ENCODE peak calls at places on chromosomes 16 and 17, in four cellular contexts. E is HCT116, Q is aorta, L is SK-N-SH. M is an unnamed sample.

GRCh38 chr16:86819523-86819887 is 241.2 kb downstream of the FOXL1 start:
- DNase-seq in L (no peak), E (no peak), Q (no peak), M (no peak)

GRCh38 chr16:81073560-81074330 is 3.3 kb downstream of the C16orf46 start:
- DNase-seq in E (no peak), Q (no peak), L (no peak), M (no peak)

GRCh38 chr17:28554565-28554964 is 2.1 kb upstream of the UNC119 start:
- DNase-seq in L (no peak), E (no peak), Q (no peak), M (no peak)

GRCh38 chr17:48335858-48336500 is 94.0 kb downstream of the SKAP1 start:
- DNase-seq in E (peak; percentile 78), Q (no peak), L (peak; percentile 34), M (no peak)

GRCh38 chr17:78132086-78132676 is 1.6 kb downstream of the TMC8 start:
- DNase-seq in E (no peak), Q (peak; percentile 54), L (no peak), M (no peak)

GRCh38 chr17:78318843-78319242 is 41.0 kb downstream of the SOCS3 start:
- DNase-seq in E (no peak), Q (no peak), L (peak; percentile 54), M (no peak)

GRCh38 chr17:36816889-36817288 is 120.4 kb upstream of the LHX1 start:
- DNase-seq in Q (no peak), E (no peak), L (no peak), M (no peak)

GRCh38 chr16:10552998-10553491 is 27.4 kb downstream of the EMP2 start:
- DNase-seq in E (no peak), L (peak; percentile 37), Q (peak; percentile 79), M (peak; percentile 31)

GRCh38 chr16:61277849-61278248 is 758.4 kb downstream of the CDH8 start:
- DNase-seq in E (no peak), L (no peak), Q (no peak), M (no peak)

GRCh38 chr17:20010099-20010863 is 1.1 kb downstream of the SPECC1 start:
- DNase-seq in L (peak; percentile 64), Q (peak; percentile 65), E (peak; percentile 54), M (no peak)

GRCh38 chr17:81090361-81091133 is 55.6 kb downstream of the BAIAP2 start:
- DNase-seq in L (peak; percentile 83), Q (peak; percentile 82), E (no peak), M (no peak)

GRCh38 chr16:75058815-75059214 is 57.8 kb downstream of the LDHD start:
- DNase-seq in Q (no peak), E (no peak), L (no peak), M (no peak)

GRCh38 chr17:181213-182163 is at the start of gene DOC2B:
- DNase-seq in Q (no peak), L (peak; percentile 93), E (peak; percentile 40), M (no peak)

GRCh38 chr17:64406321-64407200 is 15.9 kb upstream of the PECAM1 start:
- DNase-seq in E (no peak), L (no peak), Q (no peak), M (no peak)

GRCh38 chr17:81961087-81961514 is at the start of gene NOTUM:
- DNase-seq in L (peak; percentile 90), Q (no peak), E (no peak), M (no peak)

GRCh38 chr16:66085651-66086050 is 280.8 kb upstream of the CDH5 start:
- DNase-seq in E (no peak), Q (no peak), L (no peak), M (no peak)

GRCh38 chr17:80888276-80889160 is 103.1 kb upstream of the CHMP6 start:
- DNase-seq in L (no peak), E (no peak), Q (no peak), M (no peak)

GRCh38 chr17:41536741-41537613 is 8.9 kb upstream of the KRT19 start:
- DNase-seq in Q (peak; percentile 21), E (no peak), L (no peak), M (no peak)

GRCh38 chr16:30951193-30951592 is 2.3 kb downstream of the ORAI3 start:
- DNase-seq in E (no peak), Q (no peak), L (no peak), M (no peak)

GRCh38 chr17:19769946-19770652 is 22.0 kb upstream of the ALDH3A1 start:
- DNase-seq in L (no peak), Q (no peak), E (no peak), M (no peak)

GRCh38 chr17:56694825-56695224 is 101.3 kb downstream of the NOG start:
- DNase-seq in E (no peak), L (no peak), Q (no peak), M (no peak)

GRCh38 chr17:38415250-38416194 is 12.7 kb upstream of the ARHGAP23 start:
- DNase-seq in L (no peak), E (peak; percentile 23), Q (no peak), M (no peak)

GRCh38 chr16:49763826-49764225 is 92.1 kb downstream of the ZNF423 start:
- DNase-seq in E (no peak), L (no peak), Q (no peak), M (no peak)

GRCh38 chr16:72923757-72924156 is 124.2 kb downstream of the ZFHX3 start:
- DNase-seq in L (no peak), Q (no peak), E (no peak), M (no peak)

GRCh38 chr17:8470447-8471047 is 34.9 kb downstream of the NDEL1 start:
- DNase-seq in E (no peak), Q (peak; percentile 73), L (no peak), M (no peak)

GRCh38 chr17:74852237-74853047 is 7.2 kb downstream of the GRIN2C start:
- DNase-seq in Q (no peak), L (peak; percentile 81), E (peak; percentile 27), M (peak; percentile 75)

GRCh38 chr17:35254107-35254802 is 11.4 kb downstream of the SLFN5 start:
- DNase-seq in E (peak; percentile 42), L (no peak), Q (peak; percentile 69), M (no peak)

GRCh38 chr17:50523208-50523607 is 9.3 kb upstream of the EPN3 start:
- DNase-seq in Q (no peak), L (no peak), E (no peak), M (no peak)

GRCh38 chr16:14420721-14421488 is 209.2 kb downstream of the PARN start:
- DNase-seq in E (no peak), L (no peak), Q (peak; percentile 36), M (no peak)

DNA sequence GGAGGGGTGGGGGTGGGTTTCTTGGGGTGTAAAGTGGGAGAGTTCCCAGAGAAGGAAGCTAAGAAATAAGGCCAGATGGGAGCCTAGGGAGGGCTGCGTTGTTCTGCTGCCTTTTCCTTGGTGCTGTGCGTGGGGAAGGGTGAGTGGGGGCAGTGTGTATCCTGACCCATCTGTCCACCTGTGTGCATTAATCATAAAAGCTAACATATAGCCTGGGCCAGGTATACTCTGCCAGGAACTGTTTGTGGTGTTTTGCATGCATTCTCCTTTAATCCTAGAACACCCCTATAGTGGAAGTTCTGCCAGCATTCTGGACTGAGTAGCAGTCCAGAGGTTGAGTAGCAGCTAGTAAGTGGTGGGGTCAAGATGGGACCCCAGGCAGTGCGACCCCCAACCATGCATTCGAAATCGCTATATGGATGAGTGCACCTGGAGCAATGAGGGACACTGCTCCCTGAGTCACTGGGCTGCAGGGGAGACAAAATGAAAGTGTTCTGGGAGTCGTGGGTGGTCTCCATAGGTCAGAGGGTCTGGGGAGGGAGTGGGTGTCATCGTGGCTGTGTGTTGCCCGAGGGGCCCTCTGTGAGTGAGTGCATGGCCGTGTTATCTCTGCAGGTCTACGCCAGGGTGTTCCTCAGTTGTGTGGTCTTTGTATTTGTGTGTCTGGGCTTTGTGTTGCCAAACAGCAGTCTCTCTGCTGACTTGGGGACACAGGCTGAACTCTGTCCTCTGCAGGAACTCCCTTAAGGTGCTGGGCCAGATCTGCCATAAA is 1.3 kb downstream of the ERBB2 start:
- DNase-seq in E (no peak), L (no peak), Q (peak; percentile 19), M (no peak)
- H3K4me1 ChIP-seq in E (peaks cover 58% of the 10 kb centered on the region), L (no peaks in the 10 kb centered on the region), Q (no peaks in the 10 kb centered on the region), M (peaks cover 22% of the 10 kb centered on the region)

GRCh38 chr17:13350466-13350865 is 251.3 kb downstream of the HS3ST3A1 start:
- DNase-seq in Q (no peak), L (no peak), E (no peak), M (no peak)

GRCh38 chr17:13351046-13351445 is 250.7 kb downstream of the HS3ST3A1 start:
- DNase-seq in L (no peak), E (no peak), Q (no peak), M (no peak)

GRCh38 chr17:13346081-13346533 is 255.6 kb downstream of the HS3ST3A1 start:
- DNase-seq in E (no peak), Q (no peak), L (no peak), M (no peak)

GRCh38 chr17:13346996-13347762 is 254.6 kb downstream of the HS3ST3A1 start:
- DNase-seq in E (peak; percentile 87), L (no peak), Q (no peak), M (no peak)

GRCh38 chr17:13346592-13346991 is 255.1 kb downstream of the HS3ST3A1 start:
- DNase-seq in Q (no peak), L (no peak), E (no peak), M (no peak)
- H3K27ac ChIP-seq in Q (no peak overlapping the region), L (no peak overlapping the region), E (peak overlapping the region; percentile 67), M (no peak overlapping the region)

GRCh38 chr16:56607675-56608042 is 725 bp upstream of the MT2A start:
- DNase-seq in L (no peak), E (no peak), Q (no peak), M (no peak)
- H3K4me3 ChIP-seq in L (peak overlapping the region; percentile 13), E (peak overlapping the region; percentile 85), Q (no peak overlapping the region), M (no peak overlapping the region)

DNA sequence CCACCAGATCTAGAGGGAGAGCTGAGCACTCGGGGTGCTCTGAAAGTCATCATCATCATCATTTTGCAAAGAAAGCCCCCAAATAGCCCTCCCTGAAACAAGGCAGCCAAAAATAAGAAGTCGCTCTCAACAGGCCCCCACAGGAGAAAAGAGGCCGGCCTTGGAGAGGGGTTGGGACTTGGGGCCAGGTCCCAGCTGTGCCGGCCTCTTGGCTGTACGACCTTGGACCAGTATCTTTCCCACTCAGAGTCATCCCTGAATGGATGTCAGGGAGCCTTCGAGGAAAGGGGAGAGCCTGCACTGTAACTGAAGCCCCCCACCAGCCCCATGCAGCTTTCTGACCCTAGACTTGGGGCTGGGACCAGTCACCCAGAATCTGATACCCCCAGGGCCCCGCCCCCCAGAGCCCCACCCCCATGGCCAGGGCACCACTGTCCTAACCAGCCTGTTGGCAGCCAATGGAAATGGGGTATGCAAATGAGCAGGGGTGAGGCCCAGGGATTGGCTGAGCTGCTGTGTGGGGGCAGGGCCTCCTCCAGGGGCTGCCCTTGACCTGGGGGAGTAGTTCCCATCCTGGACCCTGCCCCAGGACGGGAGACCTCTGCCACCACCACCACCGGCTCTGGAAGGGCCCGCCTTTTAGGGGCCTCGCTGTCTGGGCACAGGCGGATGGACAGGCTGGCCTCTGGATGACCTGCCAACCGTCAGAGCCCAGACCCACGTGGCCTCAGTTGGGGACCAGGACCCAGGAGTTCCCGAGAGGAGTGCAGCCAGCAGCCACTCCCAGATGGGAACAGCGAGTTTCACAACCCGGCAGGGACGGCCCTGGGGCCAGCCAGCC is 15.4 kb downstream of the ZFPM1 start:
- DNase-seq in L (peak; percentile 89), Q (no peak), E (peak; percentile 56), M (peak; percentile 76)
- H3K4me1 ChIP-seq in L (no peaks in the 10 kb centered on the region), Q (no peaks in the 10 kb centered on the region), E (peaks cover 21% of the 10 kb centered on the region), M (peaks cover 8% of the 10 kb centered on the region)